ENCODE peak calls at places on chromosomes 13 and 19, in seven cellular contexts. G, C, A, L, F, S and Z are unnamed samples. For H3K27me3 and H3K4me1, the result is how much of the 10 kb centered on the place peaks cover.

GRCh38 chr19:7808108-7808507 is 21.9 kb upstream of the EVI5L start:
- DNase-seq in G (no peak), C (no peak), A (no peak), L (no peak), F (no peak), S (no peak), Z (no peak)

GRCh38 chr19:8487137-8487851 is 15.1 kb downstream of the PRAM1 start:
- DNase-seq in G (peak), C (peak), A (no peak), L (no peak), F (no peak), S (no peak), Z (no peak)

GRCh38 chr19:3984584-3984907 is 717 bp downstream of the EEF2 start:
- DNase-seq in G (no peak), C (no peak), A (no peak), L (no peak), F (no peak), S (no peak), Z (no peak)

GRCh38 chr13:30752201-30752797 is 17.0 kb downstream of the ALOX5AP start:
- DNase-seq in G (no peak), C (no peak), A (peak), L (peak), F (no peak), S (no peak), Z (no peak)

GRCh38 chr19:6273701-6274601 is 5.8 kb downstream of the MLLT1 start:
- DNase-seq in G (no peak), C (peak), A (peak), L (peak), F (peak), S (peak), Z (peak)

GRCh38 chr13:99871249-99871898 is 100.2 kb downstream of the ZIC5 start:
- DNase-seq in G (no peak), C (no peak), A (no peak), L (no peak), F (no peak), S (no peak), Z (no peak)

GRCh38 chr13:45713106-45713690 is 11.1 kb downstream of the CBY2 start:
- DNase-seq in G (no peak), C (peak), A (no peak), L (no peak), F (no peak), S (no peak), Z (no peak)

GRCh38 chr19:3045885-3046603 is 16.3 kb downstream of the TLE5 start:
- DNase-seq in G (no peak), C (no peak), A (no peak), L (no peak), F (no peak), S (no peak), Z (no peak)

GRCh38 chr13:103694471-103694870 is 628.3 kb upstream of the SLC10A2 start:
- DNase-seq in G (no peak), C (peak), A (no peak), L (no peak), F (no peak), S (no peak), Z (no peak)

GRCh38 chr19:16588824-16589577 is 16.8 kb upstream of the SLC35E1 start:
- DNase-seq in G (no peak), C (peak), A (no peak), L (no peak), F (no peak), S (peak), Z (no peak)

GRCh38 chr13:44848956-44849748 is 140.1 kb downstream of the NUFIP1 start:
- DNase-seq in G (no peak), C (no peak), A (no peak), L (no peak), F (no peak), S (no peak), Z (no peak)

GRCh38 chr19:17784201-17785008 is 10.5 kb upstream of the B3GNT3 start:
- DNase-seq in G (peak), C (no peak), A (peak), L (peak), F (peak), S (no peak), Z (peak)

GRCh38 chr13:111980146-111980929 is 86.6 kb upstream of the SOX1 start:
- DNase-seq in G (no peak), C (no peak), A (no peak), L (no peak), F (no peak), S (no peak), Z (no peak)

GRCh38 chr19:16197188-16197621 is 506 bp upstream of the AP1M1 start:
- DNase-seq in G (no peak), C (no peak), A (no peak), L (no peak), F (no peak), S (no peak), Z (no peak)

GRCh38 chr19:16435999-16436650 is 35.6 kb downstream of the EPS15L1 start:
- DNase-seq in G (no peak), C (no peak), A (no peak), L (no peak), F (no peak), S (no peak), Z (no peak)

GRCh38 chr13:80305737-80306136 is 35.2 kb downstream of the SPRY2 start:
- DNase-seq in G (no peak), C (no peak), A (no peak), L (no peak), F (no peak), S (no peak), Z (no peak)

GRCh38 chr13:27794075-27794691 is 1.9 kb downstream of the GSX1 start:
- DNase-seq in G (no peak), C (no peak), A (no peak), L (no peak), F (no peak), S (no peak), Z (no peak)

GRCh38 chr13:27791901-27792392 is 336 bp upstream of the GSX1 start:
- DNase-seq in G (no peak), C (no peak), A (no peak), L (no peak), F (no peak), S (no peak), Z (no peak)

GRCh38 chr13:27793377-27794074 is 1.2 kb downstream of the GSX1 start:
- DNase-seq in G (no peak), C (no peak), A (no peak), L (no peak), F (no peak), S (no peak), Z (no peak)

GRCh38 chr13:27791146-27791900 is 960 bp upstream of the GSX1 start:
- DNase-seq in G (no peak), C (no peak), A (no peak), L (no peak), F (no peak), S (no peak), Z (no peak)

GRCh38 chr13:27792393-27793218 is at the start of gene GSX1:
- DNase-seq in G (no peak), C (peak), A (peak), L (peak), F (peak), S (no peak), Z (peak)
- H3K27me3 ChIP-seq in G (under half), C (under half), A (under half), L (half or more), F (under half), S (half or more), Z (half or more)

GRCh38 chr19:13086341-13086740 is 16.3 kb downstream of the LYL1 start:
- DNase-seq in G (no peak), C (no peak), A (no peak), L (no peak), F (peak), S (no peak), Z (no peak)

GRCh38 chr19:13085673-13086072 is 17.0 kb downstream of the LYL1 start:
- DNase-seq in G (no peak), C (no peak), A (no peak), L (no peak), F (no peak), S (no peak), Z (no peak)

GRCh38 chr19:13087795-13088537 is 14.7 kb downstream of the LYL1 start:
- DNase-seq in G (no peak), C (no peak), A (no peak), L (no peak), F (peak), S (no peak), Z (peak)

GRCh38 chr19:13089139-13089856 is 13.4 kb downstream of the LYL1 start:
- DNase-seq in G (no peak), C (no peak), A (no peak), L (no peak), F (peak), S (no peak), Z (no peak)

DNA sequence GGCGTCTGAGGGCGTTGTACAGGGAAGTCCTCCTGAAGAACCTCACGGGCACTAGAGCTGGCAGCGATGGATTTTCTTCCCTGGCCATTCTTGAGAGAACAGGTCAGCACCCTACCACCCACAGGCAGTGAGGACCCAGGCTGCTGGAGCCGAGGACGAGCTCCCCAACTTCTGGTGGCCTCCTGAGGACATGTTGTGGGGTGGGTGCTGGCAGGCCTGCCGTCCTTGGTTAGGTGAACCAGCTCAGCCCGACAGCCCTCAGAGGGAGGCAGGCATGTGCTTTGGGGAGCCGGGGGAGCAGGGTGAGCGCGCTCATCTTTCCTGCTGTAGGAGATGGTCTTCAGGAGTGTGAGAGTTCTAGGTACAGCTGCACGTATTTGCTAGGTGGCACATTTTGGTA is 15.4 kb downstream of the LYL1 start:
- DNase-seq in G (no peak), C (no peak), A (no peak), L (no peak), F (peak), S (no peak), Z (no peak)
- H3K4me1 ChIP-seq in G (under half), C (under half), A (under half), L (half or more), F (under half), S (under half), Z (under half)

GRCh38 chr13:47233734-47234133 is 336.9 kb upstream of the HTR2A start:
- DNase-seq in G (no peak), C (no peak), A (no peak), L (peak), F (no peak), S (no peak), Z (no peak)

GRCh38 chr13:47232516-47232915 is 335.7 kb upstream of the HTR2A start:
- DNase-seq in G (no peak), C (no peak), A (no peak), L (no peak), F (no peak), S (no peak), Z (no peak)

GRCh38 chr13:47226516-47226915 is 329.7 kb upstream of the HTR2A start:
- DNase-seq in G (no peak), C (no peak), A (no peak), L (no peak), F (no peak), S (no peak), Z (no peak)

DNA sequence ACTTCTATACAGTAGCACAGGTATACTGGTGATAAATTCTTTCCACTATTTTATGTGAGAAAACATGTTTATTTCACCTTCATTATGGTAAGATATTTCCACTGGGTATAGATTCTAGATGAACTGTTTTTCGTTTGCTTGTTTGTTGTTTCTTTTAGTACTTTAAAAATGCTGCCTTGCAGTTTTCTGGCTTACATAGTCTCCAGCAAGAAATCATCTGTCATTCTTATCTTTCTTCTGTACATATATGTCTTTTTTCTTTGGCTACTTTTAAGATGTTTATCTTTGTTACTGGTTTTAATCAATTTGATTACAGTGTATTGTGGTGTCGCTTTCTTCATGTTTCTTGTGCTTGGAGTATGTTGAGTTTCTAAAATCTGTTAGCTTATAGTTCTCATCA is 333.3 kb upstream of the HTR2A start:
- DNase-seq in G (no peak), C (no peak), A (no peak), L (no peak), F (no peak), S (no peak), Z (no peak)
- H3K27ac ChIP-seq in G (no peak), C (no peak), A (no peak), L (no peak), F (no peak), S (no peak), Z (no peak)

GRCh38 chr13:96934889-96935490 is 59.3 kb downstream of the OXGR1 start:
- DNase-seq in G (no peak), C (no peak), A (no peak), L (no peak), F (no peak), S (no peak), Z (no peak)
- H3K27me3 ChIP-seq in G (under half), C (under half), A (under half), L (under half), F (under half), S (under half), Z (under half)

GRCh38 chr19:44738603-44739585 is 9.6 kb upstream of the BCL3 start:
- DNase-seq in G (no peak), C (peak), A (no peak), L (no peak), F (no peak), S (no peak), Z (peak)

GRCh38 chr19:44737238-44738160 is 11.0 kb upstream of the BCL3 start:
- DNase-seq in G (no peak), C (no peak), A (peak), L (no peak), F (peak), S (no peak), Z (peak)

GRCh38 chr19:44735011-44735410 is 13.5 kb upstream of the BCL3 start:
- DNase-seq in G (no peak), C (no peak), A (no peak), L (no peak), F (no peak), S (no peak), Z (no peak)

GRCh38 chr19:44740351-44740824 is 8.1 kb upstream of the BCL3 start:
- DNase-seq in G (no peak), C (no peak), A (no peak), L (no peak), F (no peak), S (no peak), Z (no peak)

DNA sequence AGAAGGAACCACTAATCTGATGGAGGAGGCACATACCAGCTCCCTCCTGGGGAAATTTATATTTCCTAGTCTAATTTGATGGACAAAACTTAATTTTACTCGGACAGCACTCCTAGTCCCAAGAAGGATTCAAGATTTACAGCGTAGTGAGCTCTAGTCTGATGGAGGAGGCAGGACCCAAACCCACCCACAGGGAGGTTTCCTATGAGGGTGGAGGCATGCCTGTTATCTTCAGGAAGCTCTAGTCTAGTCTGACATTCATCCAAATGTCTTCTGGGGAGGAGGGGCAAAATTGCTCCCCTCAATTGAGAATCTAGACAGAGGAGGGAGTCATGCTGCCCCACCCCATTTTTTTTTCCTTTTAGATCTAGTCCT is 10.4 kb upstream of the BCL3 start:
- DNase-seq in G (no peak), C (no peak), A (no peak), L (no peak), F (no peak), S (no peak), Z (no peak)
- H3K4me1 ChIP-seq in G (under half), C (under half), A (under half), L (under half), F (under half), S (half or more), Z (half or more)

DNA sequence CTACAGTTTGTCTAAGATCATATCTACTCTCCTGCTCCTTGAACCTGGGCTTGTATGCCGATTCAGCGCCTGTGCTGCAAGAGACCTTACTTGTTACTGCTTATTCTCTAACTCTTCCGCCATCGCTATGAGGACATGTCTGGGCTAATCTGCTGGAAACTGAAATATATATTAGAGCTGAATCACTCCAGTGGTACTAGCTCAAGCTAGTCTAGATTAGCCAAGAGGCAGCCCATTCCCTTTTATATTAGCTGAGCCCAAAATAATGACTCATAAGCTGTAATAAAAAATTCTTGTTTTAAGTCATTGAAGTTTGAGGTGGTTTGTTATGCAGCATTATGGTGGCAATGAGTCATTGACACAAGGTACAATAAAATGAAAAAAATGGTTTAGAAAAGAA is 52.8 kb downstream of the SLC6A16 start:
- DNase-seq in G (no peak), C (no peak), A (no peak), L (no peak), F (no peak), S (no peak), Z (no peak)
- H3K27ac ChIP-seq in G (no peak), C (no peak), A (no peak), L (no peak), F (no peak), S (peak), Z (no peak)

DNA sequence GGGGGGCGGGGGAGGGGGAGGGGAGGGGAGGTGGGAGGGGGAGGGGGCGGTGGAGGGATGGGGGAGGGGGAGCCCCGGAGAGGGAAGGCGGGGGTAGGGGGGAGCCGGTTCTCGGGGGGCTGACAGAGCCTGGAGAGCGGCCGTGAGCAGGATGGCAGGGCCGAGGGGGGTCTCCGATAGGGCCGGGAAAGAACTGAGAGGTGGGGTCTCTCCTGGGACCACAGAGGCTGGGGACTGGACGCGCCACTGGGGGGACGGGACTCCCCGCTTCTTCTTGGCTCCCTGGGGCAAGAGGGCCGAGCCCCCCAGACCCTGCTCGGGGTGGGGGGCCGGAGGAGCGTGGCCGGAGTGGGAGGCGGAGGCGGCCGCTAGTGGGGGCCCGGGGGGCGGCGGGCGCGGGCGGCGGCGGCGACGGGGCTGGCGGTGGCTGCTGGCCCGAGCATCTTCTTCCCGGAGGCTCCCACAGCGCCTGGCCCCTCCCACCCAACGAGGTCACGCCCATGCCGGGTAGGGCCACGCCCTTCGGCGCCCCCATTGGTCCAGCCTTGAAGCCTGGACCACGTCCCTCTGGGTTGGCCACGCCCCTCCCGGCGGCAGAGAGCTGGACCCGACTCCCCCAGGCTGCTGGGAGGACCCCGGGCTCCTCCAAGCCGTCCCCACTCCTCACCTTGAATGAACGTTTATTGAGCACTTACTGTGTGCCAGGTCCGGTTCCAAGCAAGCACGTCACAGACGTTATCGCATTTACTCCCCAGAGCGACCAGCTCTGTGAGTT is at the start of gene NOVA2:
- DNase-seq in G (no peak), C (peak), A (peak), L (peak), F (peak), S (no peak), Z (peak)
- H3K27me3 ChIP-seq in G (under half), C (under half), A (under half), L (half or more), F (under half), S (half or more), Z (under half)

GRCh38 chr13:40626566-40626965 is 39.9 kb downstream of the FOXO1 start:
- DNase-seq in G (no peak), C (no peak), A (no peak), L (no peak), F (no peak), S (no peak), Z (no peak)
- H3K4me1 ChIP-seq in G (half or more), C (under half), A (half or more), L (half or more), F (under half), S (under half), Z (half or more)